ENCODE peak calls at places on chromosomes 16 and 17, in six cellular contexts. U is fibroblast of lung, S is neural progenitor cell, Z is HepG2, M is IMR-90, A is PC-3. B is an unnamed sample.

GRCh38 chr16:12120331-12120981 is 143.9 kb downstream of the SNX29 start:
- DNase-seq in U (peak; percentile 79), S (no peak), Z (no peak), M (peak; percentile 84), A (no peak), B (no peak)

GRCh38 chr17:52740006-52740405 is 581.5 kb upstream of the CA10 start:
- DNase-seq in U (no peak), S (no peak), Z (no peak), M (no peak), A (no peak), B (no peak)

GRCh38 chr16:12184419-12184831 is 207.9 kb downstream of the SNX29 start:
- DNase-seq in U (no peak), S (peak; percentile 25), Z (no peak), M (no peak), A (no peak), B (no peak)

GRCh38 chr16:68367034-68367433 is 56.2 kb downstream of the PRMT7 start:
- DNase-seq in U (peak; percentile 32), S (peak; percentile 76), Z (peak; percentile 53), M (peak; percentile 9), A (peak; percentile 35), B (no peak)

GRCh38 chr16:85204242-85205010 is 92.2 kb upstream of the CIBAR2 start:
- DNase-seq in U (peak; percentile 89), S (no peak), Z (no peak), M (peak; percentile 93), A (no peak), B (no peak)

GRCh38 chr17:76576189-76576588 is 9.5 kb downstream of the ST6GALNAC2 start:
- DNase-seq in U (no peak), S (no peak), Z (no peak), M (no peak), A (no peak), B (no peak)

GRCh38 chr16:66131895-66132294 is 234.6 kb upstream of the CDH5 start:
- DNase-seq in U (peak; percentile 64), S (no peak), Z (no peak), M (peak; percentile 82), A (peak; percentile 38), B (no peak)

GRCh38 chr17:78933025-78933958 is 8.1 kb upstream of the TIMP2 start:
- DNase-seq in U (peak; percentile 98), S (no peak), Z (peak; percentile 93), M (peak; percentile 99), A (peak; percentile 98), B (peak; percentile 95)

GRCh38 chr17:15782809-15783208 is 50.7 kb downstream of the TBC1D26 start:
- DNase-seq in U (peak; percentile 55), S (no peak), Z (no peak), M (no peak), A (no peak), B (no peak)

GRCh38 chr16:84532299-84532724 is 27.9 kb upstream of the MEAK7 start:
- DNase-seq in U (peak; percentile 95), S (peak; percentile 90), Z (peak; percentile 56), M (peak; percentile 98), A (no peak), B (no peak)

GRCh38 chr17:40582328-40582901 is 17.1 kb upstream of the CCR7 start:
- DNase-seq in U (no peak), S (no peak), Z (no peak), M (no peak), A (no peak), B (peak; percentile 95)

GRCh38 chr17:29642171-29642611 is 19.5 kb upstream of the CORO6 start:
- DNase-seq in U (no peak), S (peak; percentile 2), Z (no peak), M (no peak), A (no peak), B (no peak)

GRCh38 chr17:27442702-27443101 is 13.5 kb upstream of the KSR1 start:
- DNase-seq in U (no peak), S (no peak), Z (no peak), M (no peak), A (no peak), B (no peak)

GRCh38 chr16:53504161-53504663 is 1.2 kb upstream of the AKTIP start:
- DNase-seq in U (peak; percentile 50), S (peak; percentile 42), Z (no peak), M (peak; percentile 31), A (no peak), B (peak; percentile 19)

GRCh38 chr17:56291226-56291805 is 138.0 kb downstream of the ANKFN1 start:
- DNase-seq in U (peak; percentile 29), S (no peak), Z (no peak), M (peak; percentile 34), A (no peak), B (no peak)

GRCh38 chr16:50666658-50667496 is 14.2 kb downstream of the SNX20 start:
- DNase-seq in U (no peak), S (no peak), Z (no peak), M (no peak), A (no peak), B (no peak)

GRCh38 chr17:39547713-39548478 is 59.8 kb downstream of the NEUROD2 start:
- DNase-seq in U (peak; percentile 45), S (peak; percentile 59), Z (peak; percentile 50), M (no peak), A (peak; percentile 55), B (peak; percentile 57)

GRCh38 chr17:17384961-17385360 is 81.8 kb downstream of the NT5M start:
- DNase-seq in U (no peak), S (no peak), Z (no peak), M (no peak), A (no peak), B (no peak)

GRCh38 chr17:65370669-65371126 is 190.8 kb downstream of the AXIN2 start:
- DNase-seq in U (peak; percentile 24), S (peak; percentile 11), Z (peak; percentile 90), M (no peak), A (peak; percentile 83), B (no peak)

GRCh38 chr17:77451271-77451893 is 310.6 kb downstream of the SEC14L1 start:
- DNase-seq in U (peak; percentile 71), S (peak; percentile 97), Z (peak; percentile 96), M (peak; percentile 69), A (no peak), B (peak; percentile 27)

GRCh38 chr17:15744091-15744676 is 12.1 kb downstream of the TBC1D26 start:
- DNase-seq in U (no peak), S (no peak), Z (no peak), M (no peak), A (no peak), B (no peak)

GRCh38 chr17:21019976-21020575 is 22.7 kb downstream of the USP22 start:
- DNase-seq in U (no peak), S (peak; percentile 29), Z (no peak), M (no peak), A (peak; percentile 13), B (peak; percentile 14)

GRCh38 chr16:73732143-73732542 is 564.5 kb upstream of the PSMD7 start:
- DNase-seq in U (no peak), S (no peak), Z (peak; percentile 26), M (no peak), A (no peak), B (no peak)

GRCh38 chr16:576197-576822 is 6.5 kb downstream of the PIGQ start:
- DNase-seq in U (no peak), S (no peak), Z (no peak), M (no peak), A (no peak), B (no peak)

GRCh38 chr16:574021-574760 is 4.4 kb downstream of the PIGQ start:
- DNase-seq in U (no peak), S (no peak), Z (no peak), M (no peak), A (no peak), B (no peak)

GRCh38 chr16:575354-576196 is 5.8 kb downstream of the PIGQ start:
- DNase-seq in U (no peak), S (no peak), Z (no peak), M (no peak), A (no peak), B (no peak)

GRCh38 chr16:569445-570254 is at the start of gene PIGQ:
- DNase-seq in U (peak; percentile 47), S (peak; percentile 90), Z (peak; percentile 70), M (peak; percentile 35), A (peak; percentile 48), B (peak; percentile 58)

GRCh38 chr16:572865-573650 is 3.3 kb downstream of the PIGQ start:
- DNase-seq in U (no peak), S (no peak), Z (no peak), M (no peak), A (no peak), B (no peak)
- H3K9ac ChIP-seq in U (no peak overlapping the region), S (no peak overlapping the region), Z (no peak overlapping the region), M (no peak overlapping the region), A (no peak overlapping the region), B (no peak overlapping the region)

GRCh38 chr17:2958706-2959222 is 104.6 kb downstream of the OR1D5 start:
- DNase-seq in U (no peak), S (no peak), Z (no peak), M (no peak), A (no peak), B (no peak)
- H4K20me1 ChIP-seq in U (no peaks in the 10 kb centered on the region), S (no peaks in the 10 kb centered on the region), Z (no peaks in the 10 kb centered on the region), M (peaks cover 3% of the 10 kb centered on the region), A (no peaks in the 10 kb centered on the region), B (no peaks in the 10 kb centered on the region)

DNA sequence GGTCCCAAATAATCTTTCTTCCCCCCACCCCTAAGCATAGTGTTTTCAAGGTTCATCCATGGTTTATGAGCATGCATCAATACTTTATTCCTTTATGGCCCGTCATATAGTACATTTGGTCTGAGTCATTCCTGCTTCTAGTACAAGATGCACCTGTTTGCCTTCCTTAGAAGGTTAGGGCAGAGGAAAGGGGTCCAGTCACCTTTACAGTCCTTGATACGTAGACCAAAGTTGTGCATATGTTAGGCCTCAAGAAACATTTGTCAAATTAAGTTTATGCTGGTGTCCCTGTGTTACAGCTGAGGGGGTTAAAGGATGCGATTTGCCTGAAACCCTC is 1.4 kb downstream of the CYB5D2 start:
- DNase-seq in U (no peak), S (no peak), Z (no peak), M (no peak), A (no peak), B (no peak)
- H3K9ac ChIP-seq in U (peak overlapping the region; percentile 99), S (peak overlapping the region; percentile 83), Z (peak overlapping the region; percentile 93), M (peak overlapping the region; percentile 95), A (peak overlapping the region; percentile 94), B (peak overlapping the region; percentile 96)

GRCh38 chr16:58128181-58128631 is 975 bp downstream of the CFAP20 start:
- DNase-seq in U (no peak), S (peak; percentile 17), Z (peak; percentile 34), M (no peak), A (no peak), B (peak; percentile 9)
- H4K20me1 ChIP-seq in U (no peaks in the 10 kb centered on the region), S (peaks cover 58% of the 10 kb centered on the region), Z (peaks cover 46% of the 10 kb centered on the region), M (peaks cover 47% of the 10 kb centered on the region), A (peaks cover 44% of the 10 kb centered on the region), B (peaks cover 8% of the 10 kb centered on the region)